ENCODE peak calls at places on chromosomes 16 and 17, in ten cellular contexts. One of them, this sample, is unnamed.

GRCh38 chr17:72486806-72487205 is 366.0 kb downstream of the SOX9 start:
- DNase-seq in GM10248: no peak
- DNase-seq in caudate nucleus: no peak
- DNase-seq in NCI-H2081: no peak
- DNase-seq in hypothalamus: no peak
- DNase-seq in cortex of kidney: no peak
- DNase-seq in Caco-2: no peak
- DNase-seq in AG10803: no peak
- DNase-seq in NCI-H1092: no peak
- DNase-seq in RWPE1: no peak
- DNase-seq in this sample: no peak

GRCh38 chr17:76968707-76969597 is 100.7 kb downstream of the MGAT5B start:
- DNase-seq in caudate nucleus: no peak
- DNase-seq in AG10803: no peak
- DNase-seq in Caco-2: peak
- DNase-seq in NCI-H1092: peak
- DNase-seq in hypothalamus: no peak
- DNase-seq in GM10248: no peak
- DNase-seq in RWPE1: peak
- DNase-seq in cortex of kidney: no peak
- DNase-seq in NCI-H2081: peak
- DNase-seq in this sample: no peak

GRCh38 chr16:66028505-66029216 is 337.8 kb upstream of the CDH5 start:
- DNase-seq in AG10803: peak
- DNase-seq in hypothalamus: no peak
- DNase-seq in GM10248: no peak
- DNase-seq in Caco-2: no peak
- DNase-seq in RWPE1: no peak
- DNase-seq in caudate nucleus: no peak
- DNase-seq in cortex of kidney: no peak
- DNase-seq in NCI-H1092: no peak
- DNase-seq in NCI-H2081: no peak
- DNase-seq in this sample: peak

GRCh38 chr17:14717849-14718248 is 417.0 kb downstream of the HS3ST3B1 start:
- DNase-seq in GM10248: no peak
- DNase-seq in hypothalamus: no peak
- DNase-seq in Caco-2: no peak
- DNase-seq in RWPE1: no peak
- DNase-seq in NCI-H2081: no peak
- DNase-seq in AG10803: no peak
- DNase-seq in caudate nucleus: no peak
- DNase-seq in NCI-H1092: no peak
- DNase-seq in cortex of kidney: no peak
- DNase-seq in this sample: no peak

GRCh38 chr17:74541176-74542111 is 4.5 kb downstream of the CD300C start:
- DNase-seq in cortex of kidney: no peak
- DNase-seq in AG10803: no peak
- DNase-seq in caudate nucleus: no peak
- DNase-seq in NCI-H1092: no peak
- DNase-seq in NCI-H2081: no peak
- DNase-seq in RWPE1: no peak
- DNase-seq in Caco-2: no peak
- DNase-seq in hypothalamus: no peak
- DNase-seq in GM10248: no peak
- DNase-seq in this sample: no peak

GRCh38 chr17:76241205-76241539 is 879 bp upstream of the RNF157 start:
- DNase-seq in NCI-H1092: no peak
- DNase-seq in NCI-H2081: no peak
- DNase-seq in cortex of kidney: no peak
- DNase-seq in Caco-2: no peak
- DNase-seq in caudate nucleus: no peak
- DNase-seq in RWPE1: no peak
- DNase-seq in hypothalamus: no peak
- DNase-seq in GM10248: no peak
- DNase-seq in AG10803: no peak
- DNase-seq in this sample: no peak

GRCh38 chr17:40069751-40070643 is 7.2 kb downstream of the THRA start:
- DNase-seq in AG10803: no peak
- DNase-seq in hypothalamus: no peak
- DNase-seq in NCI-H2081: peak
- DNase-seq in Caco-2: no peak
- DNase-seq in caudate nucleus: no peak
- DNase-seq in GM10248: no peak
- DNase-seq in RWPE1: peak
- DNase-seq in cortex of kidney: no peak
- DNase-seq in NCI-H1092: peak
- DNase-seq in this sample: no peak

GRCh38 chr17:34287858-34288257 is 2.3 kb downstream of the CCL11 start:
- DNase-seq in NCI-H2081: no peak
- DNase-seq in AG10803: no peak
- DNase-seq in RWPE1: no peak
- DNase-seq in GM10248: no peak
- DNase-seq in caudate nucleus: no peak
- DNase-seq in NCI-H1092: no peak
- DNase-seq in cortex of kidney: no peak
- DNase-seq in hypothalamus: no peak
- DNase-seq in Caco-2: no peak
- DNase-seq in this sample: no peak

GRCh38 chr17:6075845-6076244 is 5.7 kb downstream of the WSCD1 start:
- DNase-seq in GM10248: no peak
- DNase-seq in hypothalamus: no peak
- DNase-seq in AG10803: no peak
- DNase-seq in NCI-H2081: no peak
- DNase-seq in Caco-2: no peak
- DNase-seq in caudate nucleus: no peak
- DNase-seq in RWPE1: no peak
- DNase-seq in cortex of kidney: no peak
- DNase-seq in NCI-H1092: no peak
- DNase-seq in this sample: no peak

GRCh38 chr17:69997332-69997731 is 77.7 kb upstream of the KCNJ16 start:
- DNase-seq in RWPE1: no peak
- DNase-seq in GM10248: no peak
- DNase-seq in NCI-H1092: no peak
- DNase-seq in NCI-H2081: no peak
- DNase-seq in cortex of kidney: no peak
- DNase-seq in Caco-2: peak
- DNase-seq in AG10803: peak
- DNase-seq in caudate nucleus: no peak
- DNase-seq in hypothalamus: no peak
- DNase-seq in this sample: no peak

GRCh38 chr16:19559242-19559910 is 3.9 kb downstream of the VPS35L start:
- DNase-seq in GM10248: peak
- DNase-seq in RWPE1: peak
- DNase-seq in NCI-H1092: peak
- DNase-seq in NCI-H2081: peak
- DNase-seq in cortex of kidney: no peak
- DNase-seq in caudate nucleus: no peak
- DNase-seq in hypothalamus: no peak
- DNase-seq in AG10803: peak
- DNase-seq in Caco-2: peak
- DNase-seq in this sample: peak

GRCh38 chr17:72116692-72117469 is 3.9 kb upstream of the SOX9 start:
- DNase-seq in RWPE1: no peak
- DNase-seq in GM10248: no peak
- DNase-seq in caudate nucleus: no peak
- DNase-seq in hypothalamus: no peak
- DNase-seq in Caco-2: no peak
- DNase-seq in AG10803: no peak
- DNase-seq in cortex of kidney: no peak
- DNase-seq in NCI-H2081: no peak
- DNase-seq in NCI-H1092: no peak
- DNase-seq in this sample: no peak

GRCh38 chr16:75351183-75351582 is 82.1 kb downstream of the CFDP1 start:
- DNase-seq in NCI-H2081: no peak
- DNase-seq in NCI-H1092: no peak
- DNase-seq in AG10803: peak
- DNase-seq in cortex of kidney: no peak
- DNase-seq in Caco-2: no peak
- DNase-seq in RWPE1: peak
- DNase-seq in hypothalamus: no peak
- DNase-seq in GM10248: no peak
- DNase-seq in caudate nucleus: no peak
- DNase-seq in this sample: peak

GRCh38 chr17:80471922-80472321 is 4.5 kb downstream of the NPTX1 start:
- DNase-seq in RWPE1: no peak
- DNase-seq in caudate nucleus: no peak
- DNase-seq in NCI-H1092: no peak
- DNase-seq in Caco-2: no peak
- DNase-seq in cortex of kidney: no peak
- DNase-seq in NCI-H2081: no peak
- DNase-seq in GM10248: no peak
- DNase-seq in hypothalamus: no peak
- DNase-seq in AG10803: no peak
- DNase-seq in this sample: no peak

GRCh38 chr17:74737299-74738050 is 419 bp downstream of the RAB37 start:
- DNase-seq in Caco-2: peak
- DNase-seq in cortex of kidney: no peak
- DNase-seq in hypothalamus: no peak
- DNase-seq in AG10803: no peak
- DNase-seq in GM10248: peak
- DNase-seq in NCI-H1092: no peak
- DNase-seq in caudate nucleus: no peak
- DNase-seq in RWPE1: no peak
- DNase-seq in NCI-H2081: no peak
- DNase-seq in this sample: no peak

GRCh38 chr16:66224636-66225035 is 141.9 kb upstream of the CDH5 start:
- DNase-seq in RWPE1: no peak
- DNase-seq in AG10803: no peak
- DNase-seq in NCI-H1092: no peak
- DNase-seq in cortex of kidney: no peak
- DNase-seq in GM10248: no peak
- DNase-seq in caudate nucleus: no peak
- DNase-seq in NCI-H2081: no peak
- DNase-seq in Caco-2: no peak
- DNase-seq in hypothalamus: no peak
- DNase-seq in this sample: no peak

GRCh38 chr17:73308017-73308823 is 3.6 kb downstream of the CDC42EP4 start:
- DNase-seq in Caco-2: peak
- DNase-seq in NCI-H2081: no peak
- DNase-seq in hypothalamus: no peak
- DNase-seq in RWPE1: peak
- DNase-seq in cortex of kidney: no peak
- DNase-seq in AG10803: peak
- DNase-seq in caudate nucleus: no peak
- DNase-seq in NCI-H1092: no peak
- DNase-seq in GM10248: no peak
- DNase-seq in this sample: no peak

GRCh38 chr16:84156342-84156784 is 11.3 kb downstream of the DNAAF1 start:
- DNase-seq in GM10248: no peak
- DNase-seq in NCI-H2081: no peak
- DNase-seq in cortex of kidney: no peak
- DNase-seq in NCI-H1092: no peak
- DNase-seq in RWPE1: no peak
- DNase-seq in AG10803: peak
- DNase-seq in hypothalamus: no peak
- DNase-seq in Caco-2: no peak
- DNase-seq in caudate nucleus: no peak
- DNase-seq in this sample: no peak

GRCh38 chr16:85641776-85642176 is 28.7 kb downstream of the GSE1 start:
- DNase-seq in GM10248: no peak
- DNase-seq in RWPE1: no peak
- DNase-seq in AG10803: peak
- DNase-seq in Caco-2: no peak
- DNase-seq in caudate nucleus: no peak
- DNase-seq in NCI-H1092: no peak
- DNase-seq in cortex of kidney: no peak
- DNase-seq in NCI-H2081: peak
- DNase-seq in hypothalamus: no peak
- DNase-seq in this sample: no peak

GRCh38 chr17:5282639-5283217 is 644 bp downstream of the RABEP1 start:
- DNase-seq in RWPE1: no peak
- DNase-seq in AG10803: no peak
- DNase-seq in GM10248: no peak
- DNase-seq in NCI-H1092: no peak
- DNase-seq in caudate nucleus: no peak
- DNase-seq in Caco-2: no peak
- DNase-seq in NCI-H2081: peak
- DNase-seq in cortex of kidney: no peak
- DNase-seq in hypothalamus: peak
- DNase-seq in this sample: no peak

GRCh38 chr16:8730335-8730915 is 56.0 kb downstream of the ABAT start:
- DNase-seq in cortex of kidney: no peak
- DNase-seq in caudate nucleus: no peak
- DNase-seq in AG10803: no peak
- DNase-seq in RWPE1: peak
- DNase-seq in GM10248: no peak
- DNase-seq in hypothalamus: no peak
- DNase-seq in NCI-H2081: no peak
- DNase-seq in Caco-2: no peak
- DNase-seq in NCI-H1092: no peak
- DNase-seq in this sample: no peak